ENCODE peak calls at places on chromosome 3, in eight cellular contexts. G, S, O, D, N, C, Z and M are unnamed samples.

GRCh38 chr3:13161771-13162535 is 88.7 kb upstream of the IQSEC1 start:
- DNase-seq in G (no peak), C (no peak), D (no peak), S (no peak), O (no peak), N (no peak), Z (no peak), M (no peak)

GRCh38 chr3:126963261-126964190 is 19.4 kb upstream of the PLXNA1 start:
- DNase-seq in S (no peak), G (peak), D (no peak), Z (no peak), C (no peak), N (no peak), O (no peak), M (no peak)

GRCh38 chr3:185403002-185403401 is 40.1 kb downstream of the MAP3K13 start:
- DNase-seq in Z (no peak), D (no peak), G (no peak), S (no peak), O (no peak), N (no peak), C (no peak), M (no peak)

GRCh38 chr3:182837855-182838454 is 44.7 kb downstream of the ATP11B start:
- DNase-seq in N (no peak), C (no peak), S (no peak), G (no peak), D (no peak), Z (peak), O (peak), M (no peak)

GRCh38 chr3:131081224-131081623 is 54.5 kb downstream of the NEK11 start:
- DNase-seq in S (no peak), G (no peak), N (no peak), D (no peak), O (no peak), Z (no peak), C (no peak), M (no peak)

GRCh38 chr3:72529084-72529483 is 319.2 kb downstream of the SHQ1 start:
- DNase-seq in D (no peak), S (no peak), N (no peak), Z (no peak), C (no peak), G (no peak), O (no peak), M (no peak)

GRCh38 chr3:56291244-56291680 is 177.0 kb downstream of the ERC2 start:
- DNase-seq in D (no peak), S (no peak), G (no peak), C (no peak), O (no peak), Z (no peak), N (no peak), M (no peak)

GRCh38 chr3:122772827-122773226 is 20.8 kb downstream of the HSPBAP1 start:
- DNase-seq in Z (no peak), D (no peak), G (no peak), S (no peak), C (no peak), O (no peak), N (no peak), M (no peak)

GRCh38 chr3:88807471-88808090 is 299.8 kb upstream of the EPHA3 start:
- DNase-seq in Z (no peak), S (no peak), N (peak), O (peak), G (no peak), D (no peak), C (no peak), M (no peak)

GRCh38 chr3:193870376-193871092 is 265.4 kb upstream of the HES1 start:
- DNase-seq in Z (no peak), S (no peak), O (no peak), C (peak), N (no peak), G (no peak), D (no peak), M (no peak)

GRCh38 chr3:117633207-117633606 is 923.6 kb downstream of the TUSC7 start:
- DNase-seq in N (no peak), D (no peak), G (no peak), O (no peak), S (no peak), Z (no peak), C (no peak), M (no peak)

GRCh38 chr3:173739716-173740115 is 342.2 kb downstream of the NLGN1 start:
- DNase-seq in Z (no peak), N (no peak), D (no peak), G (no peak), O (no peak), S (no peak), C (no peak), M (no peak)

GRCh38 chr3:66481071-66482001 is 19.5 kb downstream of the LRIG1 start:
- DNase-seq in G (no peak), O (no peak), C (peak), Z (no peak), S (no peak), N (no peak), D (no peak), M (no peak)

GRCh38 chr3:11591401-11592266 is 52.1 kb downstream of the VGLL4 start:
- DNase-seq in N (no peak), D (peak), C (no peak), O (peak), G (peak), S (no peak), Z (no peak), M (no peak)

GRCh38 chr3:87125116-87125515 is 102.0 kb upstream of the CHMP2B start:
- DNase-seq in Z (no peak), C (no peak), S (no peak), O (no peak), N (no peak), D (no peak), G (no peak), M (no peak)

GRCh38 chr3:4290272-4290893 is 12.8 kb upstream of the SETMAR start:
- DNase-seq in D (no peak), O (peak), C (no peak), G (no peak), S (peak), Z (peak), N (no peak), M (no peak)

GRCh38 chr3:193778676-193779075 is 185.7 kb downstream of the OPA1 start:
- DNase-seq in S (no peak), O (no peak), G (no peak), C (no peak), Z (no peak), D (no peak), N (no peak), M (no peak)

GRCh38 chr3:38111201-38111600 is 25.7 kb downstream of the ACAA1 start:
- DNase-seq in N (no peak), D (no peak), C (no peak), S (no peak), O (no peak), Z (no peak), G (no peak), M (no peak)

GRCh38 chr3:72018339-72018984 is 233.5 kb upstream of the PROK2 start:
- DNase-seq in D (no peak), O (no peak), S (no peak), N (no peak), G (no peak), Z (no peak), C (no peak), M (no peak)

GRCh38 chr3:177724020-177724638 is 526.8 kb upstream of the TBL1XR1 start:
- DNase-seq in G (peak), S (no peak), D (peak), O (no peak), Z (peak), C (no peak), N (no peak), M (no peak)

GRCh38 chr3:173733029-173733652 is 335.6 kb downstream of the NLGN1 start:
- DNase-seq in Z (no peak), S (no peak), G (no peak), D (no peak), N (no peak), C (no peak), O (no peak), M (no peak)

GRCh38 chr3:24161841-24162240 is 216.8 kb downstream of the NR1D2 start:
- DNase-seq in S (no peak), D (no peak), O (no peak), N (no peak), G (no peak), Z (no peak), C (no peak), M (no peak)

GRCh38 chr3:64902991-64903390 is 215.2 kb upstream of the ADAMTS9 start:
- DNase-seq in N (no peak), S (no peak), G (no peak), O (no peak), D (no peak), C (no peak), Z (no peak), M (no peak)

GRCh38 chr3:17765819-17766472 is 23.5 kb upstream of the TBC1D5 start:
- DNase-seq in G (no peak), D (no peak), Z (no peak), O (no peak), C (no peak), S (no peak), N (no peak), M (no peak)

GRCh38 chr3:181176610-181177009 is 187.1 kb upstream of the DNAJC19 start:
- DNase-seq in N (no peak), Z (peak), G (peak), D (peak), C (no peak), S (no peak), O (no peak), M (no peak)

GRCh38 chr3:189099031-189099471 is 72.7 kb upstream of the TPRG1 start:
- DNase-seq in D (peak), O (peak), N (no peak), G (peak), S (no peak), Z (no peak), C (no peak), M (no peak)

GRCh38 chr3:12662593-12663310 is 1.2 kb downstream of the RAF1 start:
- DNase-seq in C (peak), D (peak), S (peak), N (no peak), Z (no peak), G (peak), O (no peak), M (peak)

GRCh38 chr3:157859541-157859940 is 246.7 kb downstream of the SHOX2 start:
- DNase-seq in G (no peak), C (no peak), S (no peak), O (no peak), Z (no peak), D (no peak), N (no peak), M (no peak)

GRCh38 chr3:132803889-132804288 is 81.7 kb upstream of the NPHP3 start:
- DNase-seq in O (no peak), D (no peak), S (no peak), N (no peak), G (no peak), Z (no peak), C (no peak), M (no peak)

GRCh38 chr3:117674321-117674720 is 964.7 kb downstream of the TUSC7 start:
- DNase-seq in C (no peak), G (no peak), Z (no peak), O (no peak), D (no peak), N (no peak), S (no peak), M (no peak)

DNA sequence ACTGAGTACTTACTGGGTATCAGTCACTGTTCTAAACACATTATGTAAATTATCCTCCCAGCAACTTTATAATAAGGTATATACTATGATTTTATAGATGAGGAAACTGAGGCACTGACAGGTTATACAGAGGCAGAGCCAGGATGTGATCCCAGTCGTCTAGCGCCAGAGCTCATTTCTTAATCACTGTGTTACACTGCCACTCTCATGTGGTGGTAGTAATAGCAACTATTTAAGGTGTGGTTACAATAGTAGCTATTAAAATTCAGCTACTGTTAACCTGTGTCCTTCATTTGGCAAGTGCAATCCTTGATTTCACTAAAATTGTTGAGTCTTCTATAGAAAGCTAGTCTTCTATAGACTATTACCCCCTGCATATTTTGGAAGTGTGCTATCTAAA is 43.1 kb upstream of the TRPC1 start:
- DNase-seq in Z (no peak), S (no peak), O (no peak), N (no peak), C (no peak), D (no peak), G (no peak), M (no peak)
- TF ChIP-seq CTCF in Z (no peak), S (no peak), O (no peak), N (no peak), C (no peak), D (peak), G (no peak), M (no peak)

GRCh38 chr3:54150864-54151467 is 28.6 kb downstream of the CACNA2D3 start:
- DNase-seq in N (no peak), C (no peak), Z (no peak), O (no peak), D (no peak), G (no peak), S (no peak), M (no peak)

DNA sequence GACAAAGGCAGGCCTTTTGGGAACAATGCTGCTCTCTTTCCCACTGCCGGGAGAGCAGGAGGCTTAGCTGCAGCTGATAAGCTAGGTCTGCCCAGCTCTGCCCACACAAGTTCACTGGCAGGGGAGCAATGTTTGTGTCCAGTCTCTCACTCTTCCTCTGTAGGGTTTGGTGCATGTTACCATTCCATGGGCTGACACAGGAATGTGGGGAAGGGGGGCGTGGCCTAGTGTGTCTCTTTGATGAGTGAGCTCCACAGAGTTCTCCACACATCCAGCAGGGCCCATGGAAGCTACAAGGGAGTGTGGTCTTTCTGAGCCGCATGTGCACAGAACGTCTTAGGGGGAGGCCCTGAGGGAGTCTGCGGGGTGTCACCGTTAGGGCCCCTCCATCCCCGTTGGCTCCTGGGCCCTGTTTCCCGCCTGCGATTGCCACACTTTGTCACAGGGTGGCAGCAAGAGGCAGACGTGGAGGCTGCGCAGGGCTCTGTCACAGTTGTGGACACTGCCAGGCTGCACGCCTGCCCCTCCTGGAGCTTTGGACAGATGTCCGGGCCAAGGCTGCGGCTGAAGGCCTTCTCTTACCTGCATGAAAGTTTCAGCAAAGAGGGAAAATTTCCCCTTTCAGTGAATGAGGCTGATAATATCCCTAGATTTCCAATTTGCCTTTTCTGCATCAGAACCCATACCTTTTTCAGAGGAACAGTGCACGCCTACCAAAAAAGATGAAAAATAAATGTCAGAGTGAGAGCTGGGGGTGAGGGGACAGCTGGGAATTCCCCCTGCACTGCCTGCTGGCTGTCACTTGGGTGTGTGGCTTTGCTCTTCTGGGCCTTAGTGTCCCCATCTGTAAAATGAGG is 24.3 kb downstream of the CACNA2D3 start:
- DNase-seq in G (peak), C (peak), Z (no peak), D (peak), N (no peak), S (peak), O (no peak), M (no peak)
- TF ChIP-seq CTCF in G (peak), C (peak), Z (peak), D (peak), N (peak), S (peak), O (peak), M (no peak)

GRCh38 chr3:49005298-49005680 is 1.9 kb upstream of the WDR6 start:
- DNase-seq in N (no peak), S (no peak), Z (no peak), G (no peak), O (no peak), C (no peak), D (no peak), M (no peak)

GRCh38 chr3:49007771-49008528 is 759 bp downstream of the WDR6 start:
- DNase-seq in O (peak), N (no peak), C (peak), Z (peak), S (peak), D (peak), G (peak), M (peak)

GRCh38 chr3:49005998-49006397 is 1.2 kb upstream of the WDR6 start:
- DNase-seq in Z (no peak), N (no peak), O (no peak), S (no peak), G (no peak), D (no peak), C (no peak), M (no peak)

GRCh38 chr3:49006591-49007067 is 562 bp upstream of the WDR6 start:
- DNase-seq in D (peak), Z (no peak), G (peak), N (no peak), C (no peak), O (no peak), S (no peak), M (peak)

DNA sequence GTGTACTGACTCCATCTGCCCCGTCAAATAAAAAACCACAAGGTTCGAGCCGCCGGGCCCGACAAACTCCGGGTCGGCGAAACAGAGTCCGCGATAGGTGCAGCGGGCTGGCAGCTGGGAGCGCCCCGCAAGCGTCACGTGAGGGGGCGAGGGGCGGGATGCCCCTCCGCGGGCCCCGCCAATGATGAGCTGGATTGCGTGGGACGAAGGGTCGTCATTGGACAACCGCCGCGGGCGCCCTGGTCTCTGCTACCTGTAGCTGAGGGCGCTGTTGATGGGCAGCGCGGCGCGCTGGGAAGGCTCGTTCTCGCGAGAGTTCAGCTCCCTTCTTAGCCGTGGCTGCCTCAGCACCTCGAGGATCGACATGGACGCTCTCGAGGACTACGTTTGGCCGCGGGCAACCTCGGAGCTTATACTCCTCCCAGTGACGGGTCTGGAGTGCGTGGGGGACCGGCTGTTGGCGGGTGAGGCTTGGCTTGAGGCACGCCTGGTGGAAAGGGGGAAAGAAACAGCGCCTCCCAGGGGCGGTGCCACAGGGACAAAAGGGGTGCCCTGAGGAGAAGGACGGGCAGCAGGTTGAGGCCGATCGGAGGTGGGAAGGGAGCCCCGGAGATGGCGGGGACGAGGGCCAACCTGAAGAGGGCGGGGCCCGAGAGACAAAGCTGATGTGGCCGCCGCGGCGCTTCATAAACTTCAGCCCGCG is at the start of gene WDR6:
- DNase-seq in S (peak), G (peak), O (peak), Z (peak), N (peak), D (peak), C (peak), M (peak)
- TF ChIP-seq CTCF in S (peak), G (peak), O (peak), Z (peak), N (peak), D (peak), C (no peak), M (peak)

GRCh38 chr3:52153389-52154096 is 680 bp downstream of the POC1A start:
- DNase-seq in S (no peak), G (no peak), O (peak), N (no peak), Z (peak), D (no peak), C (peak), M (no peak)
- TF ChIP-seq CTCF in S (no peak), G (no peak), O (no peak), N (no peak), Z (no peak), D (no peak), C (no peak), M (no peak)

GRCh38 chr3:57464801-57465200 is 79.3 kb downstream of the DNAH12 start:
- DNase-seq in G (no peak), O (no peak), N (no peak), S (no peak), D (no peak), C (no peak), Z (no peak), M (no peak)
- TF ChIP-seq CTCF in G (no peak), O (no peak), N (no peak), S (peak), D (no peak), C (peak), Z (no peak), M (no peak)

GRCh38 chr3:46987485-46988401 is 8.3 kb downstream of the NBEAL2 start:
- DNase-seq in C (no peak), D (peak), O (no peak), Z (peak), N (no peak), S (no peak), G (peak), M (peak)

GRCh38 chr3:46985588-46985987 is 6.1 kb downstream of the NBEAL2 start:
- DNase-seq in Z (no peak), D (no peak), G (no peak), C (no peak), N (no peak), S (no peak), O (no peak), M (no peak)

GRCh38 chr3:46986782-46987484 is 7.5 kb downstream of the NBEAL2 start:
- DNase-seq in C (no peak), D (no peak), S (no peak), G (no peak), O (no peak), N (no peak), Z (no peak), M (no peak)

GRCh38 chr3:46984591-46985459 is 5.4 kb downstream of the NBEAL2 start:
- DNase-seq in D (no peak), G (no peak), S (no peak), N (no peak), Z (no peak), C (no peak), O (no peak), M (no peak)

DNA sequence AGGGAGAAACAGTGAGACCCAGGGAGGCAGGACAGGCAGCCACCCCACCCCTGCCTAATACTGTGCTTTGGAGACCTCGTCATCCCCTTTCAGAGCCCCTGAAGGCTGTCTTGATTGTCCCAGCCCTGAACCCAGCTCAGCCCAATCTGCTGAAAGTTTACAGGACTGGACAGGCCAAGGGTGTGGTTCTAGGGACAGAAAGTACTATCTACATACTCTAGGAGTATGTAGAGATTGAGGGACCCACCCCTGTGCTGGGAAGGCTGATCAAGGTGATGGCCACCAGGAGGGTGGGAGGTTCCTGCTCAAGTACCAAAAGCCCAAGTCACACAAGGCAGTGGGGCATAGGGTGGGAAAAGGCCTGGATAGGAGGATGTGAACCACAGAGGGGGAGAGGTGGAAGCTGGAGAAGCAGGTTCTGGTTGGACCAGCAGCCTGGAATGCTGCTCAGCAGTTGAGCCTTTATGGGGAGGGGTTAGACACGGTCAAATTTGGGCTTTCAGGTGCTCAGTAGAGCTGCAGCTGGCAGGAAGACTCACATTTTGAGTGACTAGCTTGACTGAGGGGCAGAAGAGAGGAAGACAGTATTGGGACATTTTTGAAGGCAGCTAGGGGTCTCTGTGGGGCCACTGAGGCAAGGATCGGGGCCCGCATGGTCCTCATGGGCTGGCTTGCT is 6.7 kb downstream of the NBEAL2 start:
- DNase-seq in O (no peak), C (no peak), S (no peak), D (no peak), G (no peak), Z (no peak), N (no peak), M (no peak)
- TF ChIP-seq CTCF in O (no peak), C (no peak), S (no peak), D (no peak), G (no peak), Z (no peak), N (no peak), M (no peak)

GRCh38 chr3:134677196-134677986 is 26.6 kb upstream of the KY start:
- DNase-seq in D (no peak), O (no peak), C (no peak), Z (no peak), S (no peak), N (no peak), G (peak), M (no peak)
- TF ChIP-seq CTCF in D (peak), O (peak), C (no peak), Z (peak), S (peak), N (peak), G (peak), M (no peak)